ENCODE peak calls at places on chromosome 4, in eight cellular contexts. H, G, I, N, V, Z, J and X are unnamed samples.

GRCh38 chr4:174318829-174319764 is 35.4 kb downstream of the CEP44 start:
- DNase-seq in H (peak; percentile 25), G (peak; percentile 28), I (peak; percentile 46), N (no peak), V (no peak), Z (peak; percentile 38), J (no peak), X (no peak)

GRCh38 chr4:138338840-138339239 is 96.7 kb upstream of the SLC7A11 start:
- DNase-seq in H (no peak), G (no peak), I (no peak), N (no peak), V (no peak), Z (no peak), J (no peak), X (no peak)

GRCh38 chr4:24089831-24090531 is 200.1 kb upstream of the PPARGC1A start:
- DNase-seq in H (no peak), G (peak; percentile 60), I (peak; percentile 90), N (no peak), V (no peak), Z (no peak), J (no peak), X (no peak)

GRCh38 chr4:79367111-79367510 is 40.9 kb downstream of the GK2 start:
- DNase-seq in H (no peak), G (no peak), I (no peak), N (no peak), V (no peak), Z (no peak), J (no peak), X (no peak)

GRCh38 chr4:13612569-13612968 is 15.0 kb downstream of the BOD1L1 start:
- DNase-seq in H (no peak), G (no peak), I (no peak), N (no peak), V (no peak), Z (no peak), J (no peak), X (no peak)

GRCh38 chr4:79241846-79242245 is 84.0 kb downstream of the NAA11 start:
- DNase-seq in H (no peak), G (peak; percentile 34), I (peak; percentile 49), N (peak; percentile 15), V (no peak), Z (peak; percentile 11), J (no peak), X (peak; percentile 20)

GRCh38 chr4:63464393-63464792 is 944.9 kb downstream of the TECRL start:
- DNase-seq in H (no peak), G (no peak), I (no peak), N (no peak), V (no peak), Z (no peak), J (no peak), X (no peak)

GRCh38 chr4:87461281-87461700 is 38.9 kb downstream of the NUDT9 start:
- DNase-seq in H (no peak), G (no peak), I (peak; percentile 50), N (no peak), V (no peak), Z (no peak), J (no peak), X (no peak)

GRCh38 chr4:186144596-186145569 is 40.4 kb downstream of the FAM149A start:
- DNase-seq in H (peak; percentile 16), G (peak; percentile 44), I (peak; percentile 43), N (peak; percentile 44), V (peak; percentile 47), Z (peak; percentile 59), J (peak; percentile 71), X (no peak)

GRCh38 chr4:151561551-151562256 is 152.7 kb downstream of the FHIP1A start:
- DNase-seq in H (no peak), G (peak; percentile 30), I (peak; percentile 33), N (no peak), V (no peak), Z (no peak), J (no peak), X (no peak)

GRCh38 chr4:212438-213174 is 88.3 kb downstream of the ZNF718 start:
- DNase-seq in H (no peak), G (peak; percentile 87), I (peak; percentile 71), N (no peak), V (peak; percentile 72), Z (no peak), J (peak; percentile 66), X (no peak)

GRCh38 chr4:60683953-60684352 is 516.2 kb upstream of the ADGRL3 start:
- DNase-seq in H (no peak), G (peak; percentile 84), I (peak; percentile 94), N (no peak), V (no peak), Z (no peak), J (no peak), X (no peak)

GRCh38 chr4:31324814-31325213 is 604.6 kb downstream of the PCDH7 start:
- DNase-seq in H (no peak), G (no peak), I (no peak), N (no peak), V (no peak), Z (no peak), J (no peak), X (no peak)

GRCh38 chr4:20954541-20954940 is 254.3 kb downstream of the PACRGL start:
- DNase-seq in H (no peak), G (peak; percentile 1), I (no peak), N (no peak), V (no peak), Z (no peak), J (no peak), X (no peak)

GRCh38 chr4:28639747-28640146 is 1779.1 kb downstream of the STIM2 start:
- DNase-seq in H (no peak), G (no peak), I (no peak), N (no peak), V (no peak), Z (no peak), J (no peak), X (no peak)

GRCh38 chr4:11842620-11843263 is 414.0 kb upstream of the HS3ST1 start:
- DNase-seq in H (no peak), G (no peak), I (no peak), N (no peak), V (no peak), Z (no peak), J (no peak), X (peak; percentile 22)

GRCh38 chr4:99859618-99860017 is 34.6 kb downstream of the LAMTOR3 start:
- DNase-seq in H (no peak), G (no peak), I (no peak), N (no peak), V (no peak), Z (no peak), J (no peak), X (peak; percentile 9)

GRCh38 chr4:23855912-23856605 is 33.8 kb downstream of the PPARGC1A start:
- DNase-seq in H (no peak), G (no peak), I (peak; percentile 68), N (no peak), V (no peak), Z (no peak), J (no peak), X (no peak)